ENCODE peak calls at places on chromosomes 11 and 22, in ten cellular contexts. E, I, U, W, Y, K, S, M, F and B are unnamed samples.
A peak's percentile ranks its signal among the peaks of the same experiment; 100 is the strongest.

GRCh38 chr11:88338223-88338661 is 706 bp upstream of the CTSC start:
- DNase-seq in E (peak; percentile 70), I (peak; percentile 60), U (peak; percentile 60), W (no peak), Y (peak; percentile 48), K (no peak), S (peak; percentile 44), M (no peak), F (peak; percentile 16), B (no peak)

GRCh38 chr22:23182289-23183106 is 2.2 kb downstream of the BCR start:
- DNase-seq in E (no peak), I (peak; percentile 34), U (peak; percentile 67), W (no peak), Y (peak; percentile 34), K (no peak), S (peak; percentile 73), M (peak; percentile 43), F (peak; percentile 91), B (no peak)

GRCh38 chr11:74025467-74026166 is 16.7 kb upstream of the UCP3 start:
- DNase-seq in E (no peak), I (no peak), U (no peak), W (no peak), Y (no peak), K (no peak), S (no peak), M (no peak), F (no peak), B (no peak)

GRCh38 chr22:37566903-37567798 is 6.9 kb downstream of the CDC42EP1 start:
- DNase-seq in E (peak; percentile 92), I (peak; percentile 94), U (peak; percentile 90), W (peak; percentile 93), Y (peak; percentile 96), K (no peak), S (peak; percentile 31), M (peak; percentile 83), F (peak; percentile 71), B (peak; percentile 29)

GRCh38 chr11:95821640-95822039 is 31.3 kb downstream of the CEP57 start:
- DNase-seq in E (no peak), I (no peak), U (no peak), W (no peak), Y (no peak), K (no peak), S (no peak), M (no peak), F (no peak), B (no peak)

GRCh38 chr11:61630104-61630503 is 49.2 kb upstream of the SYT7 start:
- DNase-seq in E (no peak), I (no peak), U (no peak), W (no peak), Y (no peak), K (no peak), S (no peak), M (no peak), F (no peak), B (no peak)

GRCh38 chr11:45500457-45500856 is 165.0 kb downstream of the CHST1 start:
- DNase-seq in E (no peak), I (no peak), U (no peak), W (no peak), Y (no peak), K (no peak), S (no peak), M (no peak), F (no peak), B (no peak)

GRCh38 chr11:113623114-113623513 is 83.0 kb downstream of the TMPRSS5 start:
- DNase-seq in E (no peak), I (no peak), U (no peak), W (no peak), Y (no peak), K (no peak), S (no peak), M (no peak), F (no peak), B (no peak)

GRCh38 chr22:38549106-38549884 is 20.7 kb downstream of the DMC1 start:
- DNase-seq in E (no peak), I (no peak), U (no peak), W (no peak), Y (peak; percentile 42), K (no peak), S (no peak), M (no peak), F (no peak), B (no peak)